ENCODE peak calls at places on chromosomes 4 and X, in four cellular contexts. A, U, Y and O are unnamed samples.

GRCh38 chr4:152640058-152640921 is 39.5 kb downstream of the TMEM154 start:
- DNase-seq in A (peak), U (no peak), Y (no peak), O (no peak)

GRCh38 chr4:8322794-8323704 is 53.5 kb downstream of the HTRA3 start:
- DNase-seq in A (no peak), U (peak), Y (no peak), O (peak)

GRCh38 chr4:53376900-53377299 is 541 bp upstream of the FIP1L1 start:
- DNase-seq in A (no peak), U (no peak), Y (no peak), O (no peak)

GRCh38 chr4:137129471-137130244 is 402.6 kb downstream of the PCDH18 start:
- DNase-seq in A (peak), U (no peak), Y (no peak), O (no peak)

GRCh38 chr4:108893474-108893873 is 130.6 kb upstream of the ETNPPL start:
- DNase-seq in A (no peak), U (no peak), Y (no peak), O (no peak)

GRCh38 chr4:173168396-173169177 is at the start of gene GALNT7:
- DNase-seq in A (peak), U (peak), Y (peak), O (peak)

GRCh38 chr4:44056721-44057151 is 391.9 kb downstream of the KCTD8 start:
- DNase-seq in A (no peak), U (peak), Y (peak), O (peak)

GRCh38 chrX:13369541-13370140 is 49.8 kb upstream of the ATXN3L start:
- DNase-seq in A (no peak), U (no peak), Y (no peak), O (no peak)

GRCh38 chr4:24105183-24106039 is 215.6 kb upstream of the PPARGC1A start:
- DNase-seq in A (peak), U (no peak), Y (no peak), O (peak)

GRCh38 chrX:47204970-47205369 is 11.3 kb downstream of the UBA1 start:
- DNase-seq in A (no peak), U (no peak), Y (no peak), O (no peak)

GRCh38 chrX:64350047-64350446 is 45.2 kb downstream of the MTMR8 start:
- DNase-seq in A (no peak), U (no peak), Y (no peak), O (no peak)

GRCh38 chr4:152935138-152935537 is 985 bp upstream of the FHDC1 start:
- DNase-seq in A (no peak), U (peak), Y (no peak), O (peak)

GRCh38 chr4:48141048-48141447 is 7.0 kb upstream of the TXK start:
- DNase-seq in A (peak), U (no peak), Y (no peak), O (peak)

GRCh38 chr4:152696764-152697250 is 17.0 kb upstream of the TMEM154 start:
- DNase-seq in A (peak), U (no peak), Y (no peak), O (no peak)

GRCh38 chr4:32140636-32141035 is 1420.5 kb downstream of the PCDH7 start:
- DNase-seq in A (peak), U (no peak), Y (no peak), O (peak)

GRCh38 chrX:2283111-2283847 is 217.5 kb downstream of the DHRSX start:
- DNase-seq in A (no peak), U (no peak), Y (no peak), O (no peak)

GRCh38 chr4:119211856-119212250 is 660 bp upstream of the USP53 start:
- DNase-seq in A (no peak), U (no peak), Y (peak), O (peak)

GRCh38 chrX:150018931-150019331 is 80.6 kb upstream of the EOLA2 start:
- DNase-seq in A (peak), U (no peak), Y (no peak), O (no peak)

GRCh38 chr4:105306158-105306781 is 159.6 kb downstream of the TET2 start:
- DNase-seq in A (no peak), U (no peak), Y (no peak), O (no peak)

GRCh38 chrX:136659174-136659573 is 11.2 kb downstream of the CD40LG start:
- DNase-seq in A (no peak), U (no peak), Y (no peak), O (no peak)

GRCh38 chrX:153499876-153500275 is 5.1 kb downstream of the BGN start:
- DNase-seq in A (no peak), U (no peak), Y (no peak), O (no peak)

GRCh38 chr4:43351970-43352806 is 459.7 kb downstream of the GRXCR1 start:
- DNase-seq in A (no peak), U (no peak), Y (no peak), O (no peak)

GRCh38 chr4:84483738-84484137 is 15.4 kb downstream of the NKX6-1 start:
- DNase-seq in A (no peak), U (peak), Y (no peak), O (no peak)

GRCh38 chr4:78592104-78592783 is 40.7 kb downstream of the ANXA3 start:
- DNase-seq in A (no peak), U (no peak), Y (no peak), O (peak)

GRCh38 chr4:2247128-2248043 is 5.5 kb upstream of the HAUS3 start:
- DNase-seq in A (no peak), U (no peak), Y (no peak), O (no peak)

GRCh38 chr4:39043058-39043696 is 11.0 kb upstream of the TMEM156 start:
- DNase-seq in A (peak), U (no peak), Y (no peak), O (peak)

GRCh38 chr4:25993564-25994185 is 79.7 kb downstream of the SMIM20 start:
- DNase-seq in A (no peak), U (peak), Y (peak), O (peak)

GRCh38 chr4:140372607-140373327 is 679 bp upstream of the SCOC start:
- DNase-seq in A (peak), U (no peak), Y (no peak), O (no peak)

GRCh38 chr4:140368686-140369085 is 4.8 kb upstream of the SCOC start:
- DNase-seq in A (peak), U (no peak), Y (no peak), O (no peak)

GRCh38 chr4:140367738-140368137 is 5.7 kb upstream of the SCOC start:
- DNase-seq in A (peak), U (no peak), Y (no peak), O (no peak)

GRCh38 chr4:140374130-140374477 is 658 bp downstream of the SCOC start:
- DNase-seq in A (no peak), U (no peak), Y (no peak), O (no peak)

DNA sequence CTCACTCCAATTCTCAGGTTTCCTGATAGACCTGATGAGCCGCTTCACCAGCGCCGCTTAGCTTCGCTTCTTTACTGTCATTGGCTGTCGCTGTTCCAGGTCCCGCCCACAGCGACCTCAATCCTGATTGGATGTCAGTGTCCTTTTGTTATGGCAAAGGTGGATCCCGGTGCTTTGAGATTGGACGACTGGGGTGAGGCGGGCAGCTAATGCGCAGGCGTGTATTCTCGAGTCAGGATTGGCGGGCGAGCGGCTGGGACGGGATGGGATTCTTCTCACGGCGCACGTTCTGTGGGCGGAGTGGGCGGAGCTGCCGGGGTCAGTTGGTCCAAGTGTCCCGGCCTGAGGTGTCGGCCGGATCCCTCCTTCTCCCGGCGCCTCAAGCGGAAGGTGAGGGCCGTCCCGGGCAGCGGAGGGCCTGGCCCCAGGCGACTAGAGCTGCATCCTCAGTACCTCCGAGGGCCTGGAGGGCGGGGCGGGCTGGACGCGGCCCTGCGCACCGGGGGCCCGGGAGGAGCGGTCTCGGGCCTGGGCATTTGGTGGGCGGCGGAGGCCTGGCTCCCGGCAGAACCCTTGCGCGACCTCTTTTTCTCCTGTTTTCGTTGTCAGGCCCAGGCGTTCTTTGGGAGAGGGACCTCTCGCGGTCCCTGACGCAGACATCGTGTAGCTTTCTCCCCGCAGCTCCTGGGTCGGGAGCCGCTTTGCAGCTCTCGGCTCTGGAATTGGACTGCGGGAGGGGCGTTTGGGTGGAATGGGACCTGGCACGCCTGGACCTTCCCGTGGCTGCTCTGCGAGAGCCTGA is at the start of gene SCOC:
- DNase-seq in A (peak), U (peak), Y (peak), O (peak)
- H3K4ac ChIP-seq in A (peak), U (no peak), Y (no peak), O (no peak)

DNA sequence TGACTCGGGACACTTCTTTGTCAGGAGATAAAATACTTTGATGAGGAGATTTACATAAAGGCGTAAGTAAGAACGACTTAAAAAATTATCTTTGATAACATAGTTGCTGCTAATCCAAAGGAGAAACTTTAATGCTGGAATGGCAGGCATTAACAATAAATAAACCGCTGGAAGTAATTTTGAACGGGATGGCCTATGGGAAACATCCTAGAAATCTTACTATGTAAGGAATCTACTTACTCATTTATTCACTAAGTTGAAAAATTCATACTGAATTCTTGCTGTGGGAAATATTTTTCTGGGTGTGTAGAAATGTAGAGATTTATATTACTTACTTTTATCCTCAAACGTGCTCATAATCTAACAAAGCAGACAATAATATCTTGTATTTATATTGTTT is 425.7 kb upstream of the ZFP42 start:
- DNase-seq in A (no peak), U (no peak), Y (no peak), O (no peak)
- H4K5ac ChIP-seq in A (no peak), U (no peak), Y (no peak), O (no peak)

GRCh38 chr4:169064281-169064680 is 54.2 kb upstream of the CBR4 start:
- DNase-seq in A (no peak), U (no peak), Y (no peak), O (no peak)
- H3K4me2 ChIP-seq in A (no peak), U (no peak), Y (no peak), O (no peak)

GRCh38 chrX:40298569-40298968 is 200.8 kb upstream of the BCOR start:
- DNase-seq in A (no peak), U (peak), Y (no peak), O (peak)

GRCh38 chrX:40299028-40299479 is 201.3 kb upstream of the BCOR start:
- DNase-seq in A (no peak), U (peak), Y (no peak), O (peak)

GRCh38 chrX:40297949-40298539 is 200.3 kb upstream of the BCOR start:
- DNase-seq in A (no peak), U (no peak), Y (no peak), O (no peak)

GRCh38 chrX:40300286-40300890 is 202.6 kb upstream of the BCOR start:
- DNase-seq in A (no peak), U (no peak), Y (no peak), O (no peak)

GRCh38 chrX:40299502-40300118 is 201.9 kb upstream of the BCOR start:
- DNase-seq in A (no peak), U (no peak), Y (no peak), O (no peak)
- H3K4ac ChIP-seq in A (no peak), U (no peak), Y (no peak), O (no peak)